ENCODE peak calls at places on chromosomes 6 and 20, in five cellular contexts. V is H1, R is GM12878, T is HepG2, Z is K562. I is an unnamed sample.

GRCh38 chr6:110216140-110216539 is 35.9 kb downstream of the CDC40 start:
- DNase-seq in V (no peak), R (no peak), T (no peak), Z (no peak), I (no peak)

GRCh38 chr6:109867009-109867969 is 110.8 kb upstream of the GPR6 start:
- DNase-seq in V (no peak), R (no peak), T (no peak), Z (no peak), I (no peak)

GRCh38 chr6:17472653-17473183 is 79.3 kb downstream of the CAP2 start:
- DNase-seq in V (no peak), R (no peak), T (no peak), Z (no peak), I (no peak)

GRCh38 chr20:36313936-36314335 is 7.8 kb downstream of the DLGAP4 start:
- DNase-seq in V (no peak), R (no peak), T (no peak), Z (peak), I (no peak)

GRCh38 chr20:38109025-38109541 is 56.0 kb downstream of the TGM2 start:
- DNase-seq in V (no peak), R (no peak), T (no peak), Z (no peak), I (no peak)

GRCh38 chr20:35260426-35260825 is 17.5 kb downstream of the MMP24OS start:
- DNase-seq in V (no peak), R (no peak), T (no peak), Z (no peak), I (no peak)

GRCh38 chr6:81562169-81562568 is 190.3 kb downstream of the TENT5A start:
- DNase-seq in V (no peak), R (no peak), T (peak), Z (no peak), I (no peak)

GRCh38 chr6:149234051-149234962 is 83.2 kb upstream of the TAB2 start:
- DNase-seq in V (no peak), R (no peak), T (no peak), Z (no peak), I (no peak)

GRCh38 chr6:42337985-42338572 is 113.6 kb downstream of the TRERF1 start:
- DNase-seq in V (no peak), R (no peak), T (no peak), Z (no peak), I (no peak)

GRCh38 chr6:116011520-116011919 is 49.2 kb downstream of the FRK start:
- DNase-seq in V (no peak), R (peak), T (no peak), Z (no peak), I (no peak)

GRCh38 chr6:38187285-38187684 is 367.8 kb downstream of the ZFAND3 start:
- DNase-seq in V (no peak), R (no peak), T (no peak), Z (peak), I (peak)

GRCh38 chr6:99138445-99138844 is 190.7 kb upstream of the FBXL4 start:
- DNase-seq in V (no peak), R (no peak), T (no peak), Z (no peak), I (no peak)

GRCh38 chr20:57310821-57311514 is 18.6 kb upstream of the SPO11 start:
- DNase-seq in V (no peak), R (no peak), T (no peak), Z (no peak), I (no peak)

GRCh38 chr20:11001767-11002540 is 328.2 kb upstream of the JAG1 start:
- DNase-seq in V (peak), R (no peak), T (peak), Z (no peak), I (no peak)
- TF ChIP-seq CREB1 in V (no peak), R (no peak), T (no peak), Z (no peak), I (no peak)

GRCh38 chr6:167046861-167047495 is 47.8 kb downstream of the CEP43 start:
- DNase-seq in V (no peak), R (no peak), T (no peak), Z (no peak), I (peak)

GRCh38 chr6:167049275-167049674 is 50.1 kb downstream of the CEP43 start:
- DNase-seq in V (no peak), R (no peak), T (no peak), Z (no peak), I (no peak)

GRCh38 chr6:167045828-167046580 is 46.8 kb downstream of the CEP43 start:
- DNase-seq in V (no peak), R (no peak), T (peak), Z (peak), I (peak)

GRCh38 chr6:167044696-167045095 is 45.5 kb downstream of the CEP43 start:
- DNase-seq in V (no peak), R (no peak), T (no peak), Z (no peak), I (peak)

DNA sequence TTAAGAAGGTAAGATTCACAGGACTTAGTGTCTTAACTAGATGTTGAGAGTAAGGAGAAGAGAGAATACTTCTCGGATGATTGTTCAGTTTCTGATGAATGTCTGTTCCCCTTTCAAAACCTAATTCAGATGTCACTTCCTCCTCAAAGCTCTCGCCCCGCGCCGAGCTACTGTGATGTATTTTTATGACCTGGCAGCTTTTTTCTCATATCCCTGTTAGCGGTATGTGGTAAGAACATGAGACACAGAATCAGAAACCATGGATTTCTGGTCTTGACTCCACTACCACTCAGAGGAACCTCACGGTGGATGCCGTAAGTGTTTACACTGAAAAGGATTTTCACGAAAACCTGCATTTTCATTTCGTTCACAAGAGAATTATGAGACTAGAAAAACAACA is 48.4 kb downstream of the CEP43 start:
- DNase-seq in V (no peak), R (peak), T (no peak), Z (no peak), I (no peak)
- H3K4me2 ChIP-seq in V (no peak), R (peak), T (no peak), Z (no peak), I (no peak)

GRCh38 chr20:45343867-45344721 is 4.1 kb downstream of the SDC4 start:
- DNase-seq in V (no peak), R (no peak), T (peak), Z (peak), I (no peak)
- TF ChIP-seq CREB1 in V (no peak), R (no peak), T (peak), Z (no peak), I (no peak)

GRCh38 chr6:166555066-166555465 is 31.4 kb downstream of the RAMACL start:
- DNase-seq in V (no peak), R (no peak), T (no peak), Z (no peak), I (no peak)

GRCh38 chr6:166552600-166552999 is 33.9 kb downstream of the RAMACL start:
- DNase-seq in V (no peak), R (no peak), T (no peak), Z (no peak), I (no peak)

GRCh38 chr6:166553563-166554271 is 32.8 kb downstream of the RAMACL start:
- DNase-seq in V (no peak), R (no peak), T (no peak), Z (no peak), I (no peak)

GRCh38 chr6:166556336-166556735 is 30.1 kb downstream of the RAMACL start:
- DNase-seq in V (no peak), R (no peak), T (no peak), Z (no peak), I (no peak)

DNA sequence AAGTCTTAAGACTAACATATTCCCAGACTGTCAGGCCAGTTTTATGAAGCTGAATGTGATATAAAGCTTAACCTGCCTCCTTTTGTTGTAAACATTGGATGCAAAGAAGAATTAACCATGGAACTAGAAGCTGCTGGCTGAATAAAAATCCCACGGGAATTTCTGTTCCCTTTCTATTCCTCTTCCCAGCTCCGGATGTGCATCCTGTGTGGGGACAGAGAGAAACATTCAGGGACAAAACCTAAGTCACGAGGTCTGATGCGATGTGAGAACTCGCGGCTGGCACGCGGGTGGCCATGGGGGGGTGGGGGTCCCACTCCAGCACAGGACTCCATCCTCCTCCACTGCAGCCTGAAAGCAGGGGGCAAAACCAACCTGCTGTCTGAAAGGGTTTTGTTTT is 32.2 kb downstream of the RAMACL start:
- DNase-seq in V (no peak), R (no peak), T (no peak), Z (no peak), I (no peak)
- H3K4me2 ChIP-seq in V (no peak), R (no peak), T (no peak), Z (no peak), I (no peak)

GRCh38 chr6:100144991-100145390 is 151.0 kb upstream of the MCHR2 start:
- DNase-seq in V (no peak), R (no peak), T (no peak), Z (no peak), I (no peak)
- TF ChIP-seq CREB1 in V (no peak), R (no peak), T (no peak), Z (no peak), I (no peak)

GRCh38 chr6:36650848-36651247 is 27.7 kb upstream of the CDKN1A start:
- DNase-seq in V (no peak), R (peak), T (peak), Z (no peak), I (no peak)
- H3K4me2 ChIP-seq in V (no peak), R (peak), T (peak), Z (no peak), I (no peak)

DNA sequence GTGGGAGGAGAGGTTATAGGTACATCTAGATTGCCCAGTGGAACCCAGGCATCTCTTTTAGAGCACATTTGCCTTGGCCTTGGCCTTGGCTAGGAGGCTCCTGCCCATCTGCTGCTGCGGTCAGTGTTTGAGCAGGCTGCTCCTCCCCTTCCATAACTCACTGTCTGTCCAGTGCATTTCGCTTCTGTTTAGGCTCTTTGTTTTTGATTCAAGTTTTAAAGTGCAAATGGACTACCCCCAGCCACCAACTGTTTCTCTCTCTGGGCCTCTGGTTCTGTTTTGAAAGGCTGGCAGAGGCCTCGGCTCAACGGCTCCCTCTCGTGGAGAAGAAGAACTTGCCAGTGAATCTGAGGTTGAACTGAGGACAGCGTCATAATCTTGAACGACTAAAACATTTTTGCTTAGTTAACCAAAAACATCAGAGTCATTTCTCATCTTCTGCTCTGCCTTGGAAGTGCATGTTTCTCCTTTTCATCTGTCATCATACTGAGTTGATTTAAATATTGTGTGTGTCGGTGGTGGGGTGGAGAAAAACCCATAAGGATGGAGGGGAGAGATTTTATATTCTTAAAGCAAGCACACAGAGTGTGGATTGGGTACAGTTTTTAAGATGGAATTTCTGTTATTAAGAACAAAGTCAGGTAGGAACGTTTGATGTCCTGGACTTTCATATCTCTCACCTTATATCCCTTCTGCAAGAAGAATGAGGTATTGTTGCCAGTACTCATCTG is 171.4 kb downstream of the DTNBP1 start:
- DNase-seq in V (no peak), R (peak), T (peak), Z (peak), I (peak)
- TF ChIP-seq CREB1 in V (no peak), R (no peak), T (no peak), Z (no peak), I (no peak)